ENCODE peak calls at places on chromosomes 6 and 20, in ten cellular contexts. N is PC-9, B is HCT116, Q is A549, P is IMR-90, Z is fibroblast of lung, V is osteoblast, M is hepatocyte, R is PC-3, S is mammary epithelial cell. O is an unnamed sample. For H3K4me1, the result is how much of the 10 kb centered on the place peaks cover.

GRCh38 chr6:157070403-157071107 is 252.8 kb downstream of the TMEM242 start:
- DNase-seq in N (no peak), B (no peak), Q (no peak), P (no peak), Z (peak), V (no peak), M (no peak), R (no peak), S (no peak), O (no peak)

GRCh38 chr6:159461998-159462397 is 231.0 kb downstream of the SOD2 start:
- DNase-seq in N (no peak), B (no peak), Q (no peak), P (no peak), Z (no peak), V (no peak), M (no peak), R (no peak), S (no peak), O (peak)

GRCh38 chr6:143579703-143580102 is 68.2 kb upstream of the FUCA2 start:
- DNase-seq in N (peak), B (no peak), Q (no peak), P (peak), Z (peak), V (peak), M (no peak), R (peak), S (peak), O (no peak)

GRCh38 chr6:20599302-20600051 is 65.2 kb downstream of the CDKAL1 start:
- DNase-seq in N (no peak), B (no peak), Q (no peak), P (no peak), Z (no peak), V (no peak), M (no peak), R (no peak), S (no peak), O (no peak)

GRCh38 chr6:163743796-163744195 is 329.3 kb downstream of the QKI start:
- DNase-seq in N (no peak), B (no peak), Q (no peak), P (no peak), Z (no peak), V (no peak), M (no peak), R (no peak), S (no peak), O (no peak)

GRCh38 chr6:139060332-139060731 is 31.8 kb downstream of the ABRACL start:
- DNase-seq in N (no peak), B (no peak), Q (no peak), P (peak), Z (peak), V (peak), M (no peak), R (no peak), S (peak), O (no peak)

GRCh38 chr6:57423468-57423867 is 106.0 kb downstream of the PRIM2 start:
- DNase-seq in N (no peak), B (no peak), Q (no peak), P (no peak), Z (peak), V (peak), M (no peak), R (no peak), S (no peak), O (no peak)

GRCh38 chr6:113994934-113995342 is 24.0 kb upstream of the HDAC2 start:
- DNase-seq in N (peak), B (peak), Q (peak), P (peak), Z (peak), V (peak), M (peak), R (peak), S (peak), O (peak)

GRCh38 chr6:136365781-136366354 is 76.2 kb upstream of the BCLAF1 start:
- DNase-seq in N (no peak), B (no peak), Q (no peak), P (peak), Z (no peak), V (peak), M (no peak), R (peak), S (no peak), O (no peak)

GRCh38 chr6:28597217-28597835 is 71.6 kb downstream of the GPX5 start:
- DNase-seq in N (peak), B (peak), Q (peak), P (peak), Z (peak), V (peak), M (peak), R (peak), S (peak), O (no peak)

GRCh38 chr6:117265425-117266266 is at the start of gene VGLL2:
- DNase-seq in N (no peak), B (no peak), Q (peak), P (peak), Z (peak), V (peak), M (peak), R (no peak), S (peak), O (peak)

GRCh38 chr6:159595173-159595572 is 97.9 kb downstream of the SOD2 start:
- DNase-seq in N (no peak), B (peak), Q (peak), P (peak), Z (peak), V (peak), M (no peak), R (peak), S (peak), O (no peak)

GRCh38 chr6:111207141-111207858 is 120.0 kb downstream of the SLC16A10 start:
- DNase-seq in N (no peak), B (no peak), Q (no peak), P (peak), Z (peak), V (peak), M (peak), R (peak), S (peak), O (no peak)

GRCh38 chr20:46933150-46933549 is 38.5 kb downstream of the EYA2 start:
- DNase-seq in N (no peak), B (no peak), Q (no peak), P (no peak), Z (no peak), V (no peak), M (no peak), R (no peak), S (no peak), O (no peak)

GRCh38 chr6:161308075-161308655 is 34.3 kb upstream of the AGPAT4 start:
- DNase-seq in N (no peak), B (no peak), Q (no peak), P (no peak), Z (no peak), V (no peak), M (no peak), R (no peak), S (no peak), O (no peak)

GRCh38 chr6:20540683-20541082 is 6.4 kb downstream of the CDKAL1 start:
- DNase-seq in N (no peak), B (no peak), Q (no peak), P (peak), Z (no peak), V (no peak), M (no peak), R (peak), S (peak), O (no peak)

GRCh38 chr6:5453531-5453930 is 192.2 kb downstream of the FARS2 start:
- DNase-seq in N (no peak), B (no peak), Q (no peak), P (no peak), Z (no peak), V (no peak), M (no peak), R (peak), S (no peak), O (no peak)

GRCh38 chr6:157809613-157810012 is 13.4 kb upstream of the SNX9 start:
- DNase-seq in N (no peak), B (no peak), Q (no peak), P (no peak), Z (no peak), V (no peak), M (no peak), R (no peak), S (no peak), O (no peak)

GRCh38 chr6:52548353-52548713 is 28.5 kb downstream of the TRAM2 start:
- DNase-seq in N (no peak), B (no peak), Q (no peak), P (no peak), Z (peak), V (no peak), M (no peak), R (no peak), S (no peak), O (no peak)

GRCh38 chr20:60172306-60172984 is 214.2 kb downstream of the CDH26 start:
- DNase-seq in N (no peak), B (no peak), Q (no peak), P (no peak), Z (no peak), V (no peak), M (no peak), R (no peak), S (no peak), O (no peak)

GRCh38 chr20:44496976-44497375 is 21.3 kb downstream of the TTPAL start:
- DNase-seq in N (peak), B (peak), Q (peak), P (peak), Z (peak), V (peak), M (no peak), R (peak), S (peak), O (no peak)

GRCh38 chr6:12483712-12484111 is 193.6 kb downstream of the EDN1 start:
- DNase-seq in N (peak), B (peak), Q (peak), P (peak), Z (peak), V (no peak), M (no peak), R (peak), S (peak), O (peak)

GRCh38 chr6:34806738-34807453 is 15.0 kb downstream of the BLTP3A start:
- DNase-seq in N (peak), B (no peak), Q (no peak), P (peak), Z (peak), V (peak), M (no peak), R (peak), S (peak), O (no peak)

GRCh38 chr6:158715330-158716311 is 65.8 kb downstream of the SYTL3 start:
- DNase-seq in N (no peak), B (no peak), Q (no peak), P (no peak), Z (no peak), V (peak), M (no peak), R (no peak), S (no peak), O (no peak)

GRCh38 chr6:85923013-85923430 is 280.3 kb upstream of the SYNCRIP start:
- DNase-seq in N (no peak), B (peak), Q (peak), P (peak), Z (peak), V (peak), M (peak), R (peak), S (peak), O (peak)

GRCh38 chr6:18327621-18328548 is 59.3 kb upstream of the RNF144B start:
- DNase-seq in N (no peak), B (no peak), Q (no peak), P (no peak), Z (no peak), V (peak), M (no peak), R (no peak), S (no peak), O (no peak)

GRCh38 chr20:61659652-61660346 is 405.9 kb downstream of the TAF4 start:
- DNase-seq in N (no peak), B (no peak), Q (no peak), P (no peak), Z (no peak), V (no peak), M (no peak), R (no peak), S (no peak), O (no peak)

GRCh38 chr20:38337561-38338140 is 8.6 kb upstream of the LBP start:
- DNase-seq in N (peak), B (peak), Q (peak), P (no peak), Z (no peak), V (peak), M (peak), R (peak), S (peak), O (no peak)

GRCh38 chr6:10347561-10348327 is 67.1 kb downstream of the TFAP2A start:
- DNase-seq in N (peak), B (peak), Q (peak), P (peak), Z (peak), V (no peak), M (peak), R (peak), S (peak), O (no peak)

GRCh38 chr6:12472601-12473038 is 182.5 kb downstream of the EDN1 start:
- DNase-seq in N (peak), B (no peak), Q (no peak), P (peak), Z (peak), V (peak), M (peak), R (peak), S (peak), O (no peak)

GRCh38 chr20:59008715-59009336 is 1.8 kb upstream of the CTSZ start:
- DNase-seq in N (no peak), B (no peak), Q (no peak), P (no peak), Z (no peak), V (peak), M (no peak), R (no peak), S (no peak), O (no peak)

GRCh38 chr6:73388800-73389512 is 5.7 kb upstream of the DDX43 start:
- DNase-seq in N (peak), B (peak), Q (peak), P (peak), Z (peak), V (peak), M (peak), R (peak), S (peak), O (peak)

GRCh38 chr6:70371454-70372105 is 41.7 kb upstream of the FAM135A start:
- DNase-seq in N (peak), B (peak), Q (peak), P (peak), Z (peak), V (no peak), M (peak), R (peak), S (peak), O (peak)

GRCh38 chr6:151494235-151494950 is 576 bp downstream of the CCDC170 start:
- DNase-seq in N (peak), B (no peak), Q (peak), P (peak), Z (peak), V (peak), M (peak), R (peak), S (peak), O (peak)

GRCh38 chr20:61805781-61806180 is 259.9 kb downstream of the TAF4 start:
- DNase-seq in N (no peak), B (no peak), Q (no peak), P (no peak), Z (no peak), V (peak), M (no peak), R (no peak), S (no peak), O (no peak)

GRCh38 chr6:3518356-3518841 is 61.5 kb upstream of the SLC22A23 start:
- DNase-seq in N (peak), B (peak), Q (peak), P (peak), Z (peak), V (peak), M (peak), R (peak), S (peak), O (no peak)
- H3K4me1 ChIP-seq in N (half or more), B (under half), Q (under half), P (under half), Z (under half), V (half or more), M (under half), R (under half), S (under half), O (under half)

GRCh38 chr6:37821449-37821848 is 1.9 kb downstream of the ZFAND3 start:
- DNase-seq in N (no peak), B (no peak), Q (no peak), P (no peak), Z (no peak), V (no peak), M (no peak), R (no peak), S (no peak), O (no peak)
- H3K4me3 ChIP-seq in N (peak), B (no peak), Q (peak), P (no peak), Z (peak), V (peak), M (peak), R (peak), S (no peak), O (no peak)

GRCh38 chr20:50514750-50515149 is 4.6 kb downstream of the PTPN1 start:
- DNase-seq in N (no peak), B (no peak), Q (no peak), P (no peak), Z (no peak), V (no peak), M (no peak), R (no peak), S (no peak), O (no peak)
- H3K4me2 ChIP-seq in N (no peak), B (no peak), Q (no peak), P (peak), Z (no peak), V (no peak), M (no peak), R (no peak), S (peak), O (no peak)

GRCh38 chr6:44228433-44228832 is 5.0 kb downstream of the SLC29A1 start:
- DNase-seq in N (no peak), B (no peak), Q (no peak), P (no peak), Z (no peak), V (peak), M (no peak), R (no peak), S (no peak), O (no peak)

GRCh38 chr6:44230034-44230675 is 6.8 kb downstream of the SLC29A1 start:
- DNase-seq in N (no peak), B (no peak), Q (no peak), P (no peak), Z (no peak), V (peak), M (no peak), R (no peak), S (no peak), O (no peak)

GRCh38 chr6:44229376-44230033 is 6.1 kb downstream of the SLC29A1 start:
- DNase-seq in N (peak), B (no peak), Q (no peak), P (no peak), Z (no peak), V (peak), M (no peak), R (no peak), S (no peak), O (no peak)

GRCh38 chr6:44228031-44228430 is 4.6 kb downstream of the SLC29A1 start:
- DNase-seq in N (no peak), B (no peak), Q (no peak), P (no peak), Z (no peak), V (peak), M (no peak), R (no peak), S (no peak), O (no peak)

GRCh38 chr6:44228836-44229235 is 5.4 kb downstream of the SLC29A1 start:
- DNase-seq in N (peak), B (no peak), Q (no peak), P (no peak), Z (no peak), V (peak), M (no peak), R (no peak), S (no peak), O (no peak)
- H3K4me1 ChIP-seq in N (under half), B (under half), Q (under half), P (under half), Z (under half), V (under half), M (under half), R (under half), S (half or more), O (under half)

DNA sequence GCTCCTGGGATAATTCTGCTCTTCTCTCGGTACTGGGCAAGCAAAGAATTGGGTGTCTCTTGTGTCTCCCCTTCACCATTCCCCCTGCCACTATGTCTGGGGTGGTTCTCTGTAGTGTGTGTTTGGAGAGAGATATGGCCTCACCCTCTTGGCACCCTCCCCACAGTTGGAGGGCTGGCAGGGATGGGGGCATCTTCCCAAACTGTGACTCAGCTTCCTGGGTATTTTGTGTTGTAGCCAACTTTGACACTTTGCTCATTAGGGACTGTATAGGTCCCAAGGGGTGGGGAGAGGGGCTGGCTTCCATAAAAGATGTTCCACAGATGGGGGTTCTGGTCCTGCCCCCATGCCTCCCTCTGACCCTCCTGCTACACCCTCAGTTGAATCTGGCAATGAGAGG is 1.7 kb downstream of the TNXB start:
- DNase-seq in N (no peak), B (no peak), Q (no peak), P (no peak), Z (no peak), V (no peak), M (peak), R (peak), S (no peak), O (no peak)
- H3K4me3 ChIP-seq in N (no peak), B (no peak), Q (no peak), P (no peak), Z (peak), V (no peak), M (no peak), R (no peak), S (no peak), O (no peak)

O was measured in MM.1S.